ENCODE peak calls at places on chromosomes 13 and 19, in six cellular contexts. G, M, V, E, O and X are unnamed samples.

GRCh38 chr13:23705578-23705977 is 135.4 kb downstream of the TNFRSF19 start:
- DNase-seq in G (peak; percentile 68), M (no peak), V (no peak), E (no peak), O (no peak), X (no peak)

GRCh38 chr13:68190826-68191225 is 960.7 kb upstream of the PCDH9 start:
- DNase-seq in G (no peak), M (no peak), V (peak; percentile 52), E (no peak), O (no peak), X (no peak)

GRCh38 chr19:29881386-29881785 is 60.7 kb upstream of the URI1 start:
- DNase-seq in G (peak; percentile 18), M (no peak), V (no peak), E (no peak), O (no peak), X (no peak)

GRCh38 chr13:40769970-40770369 is 1.0 kb downstream of the MRPS31 start:
- DNase-seq in G (no peak), M (no peak), V (no peak), E (no peak), O (no peak), X (no peak)

GRCh38 chr13:25018729-25019115 is 77.2 kb upstream of the PABPC3 start:
- DNase-seq in G (no peak), M (no peak), V (no peak), E (no peak), O (no peak), X (peak; percentile 23)

GRCh38 chr13:100547805-100548204 is 40.8 kb downstream of the GGACT start:
- DNase-seq in G (no peak), M (no peak), V (peak; percentile 36), E (peak; percentile 51), O (no peak), X (peak; percentile 48)

GRCh38 chr19:38564981-38565685 is 52.6 kb downstream of the MAP4K1 start:
- DNase-seq in G (no peak), M (no peak), V (peak; percentile 38), E (no peak), O (no peak), X (no peak)

GRCh38 chr19:10078329-10078728 is 7.8 kb upstream of the SHFL start:
- DNase-seq in G (no peak), M (no peak), V (no peak), E (no peak), O (no peak), X (no peak)

GRCh38 chr13:44698076-44698475 is 121.9 kb upstream of the TSC22D1 start:
- DNase-seq in G (no peak), M (no peak), V (no peak), E (no peak), O (no peak), X (peak; percentile 29)

GRCh38 chr13:101916758-101917474 is 464.4 kb downstream of the ITGBL1 start:
- DNase-seq in G (no peak), M (no peak), V (no peak), E (no peak), O (no peak), X (no peak)

GRCh38 chr19:33293255-33294057 is 8.9 kb downstream of the CEBPA start:
- DNase-seq in G (peak; percentile 71), M (no peak), V (peak; percentile 80), E (no peak), O (no peak), X (no peak)

GRCh38 chr13:108963846-108964600 is 334.6 kb downstream of the MYO16 start:
- DNase-seq in G (peak; percentile 76), M (no peak), V (no peak), E (no peak), O (no peak), X (no peak)

GRCh38 chr13:101520672-101521071 is 68.2 kb downstream of the ITGBL1 start:
- DNase-seq in G (peak; percentile 86), M (no peak), V (no peak), E (no peak), O (no peak), X (no peak)

GRCh38 chr19:44748426-44749254 is at the start of gene BCL3:
- DNase-seq in G (no peak), M (peak; percentile 80), V (peak; percentile 92), E (peak; percentile 80), O (peak; percentile 82), X (peak; percentile 57)

GRCh38 chr19:52277471-52277870 is 8.1 kb downstream of the ZNF766 start:
- DNase-seq in G (no peak), M (no peak), V (no peak), E (no peak), O (no peak), X (no peak)

GRCh38 chr13:101149735-101150380 is 266.4 kb downstream of the NALCN start:
- DNase-seq in G (peak; percentile 66), M (no peak), V (peak; percentile 7), E (no peak), O (no peak), X (no peak)

GRCh38 chr13:76936736-76937135 is 11.6 kb upstream of the ACOD1 start:
- DNase-seq in G (no peak), M (no peak), V (no peak), E (no peak), O (no peak), X (no peak)

GRCh38 chr13:51331354-51331861 is 8.1 kb upstream of the SERPINE3 start:
- DNase-seq in G (no peak), M (no peak), V (no peak), E (no peak), O (no peak), X (peak; percentile 40)

GRCh38 chr13:51764184-51765141 is 39.5 kb downstream of the DHRS12 start:
- DNase-seq in G (peak; percentile 97), M (peak; percentile 56), V (peak; percentile 76), E (peak; percentile 89), O (peak; percentile 77), X (peak; percentile 87)

GRCh38 chr19:51572908-51573307 is 1.8 kb downstream of the ZNF175 start:
- DNase-seq in G (peak; percentile 90), M (no peak), V (no peak), E (no peak), O (no peak), X (no peak)

GRCh38 chr19:33273881-33274662 is 28.3 kb downstream of the CEBPA start:
- DNase-seq in G (peak; percentile 84), M (peak; percentile 73), V (peak; percentile 75), E (no peak), O (no peak), X (peak; percentile 38)

GRCh38 chr19:47613165-47614146 is 4.5 kb downstream of the BICRA start:
- DNase-seq in G (peak; percentile 70), M (no peak), V (peak; percentile 61), E (no peak), O (no peak), X (no peak)

GRCh38 chr19:3136684-3137055 is 837 bp downstream of the GNA15 start:
- DNase-seq in G (no peak), M (no peak), V (no peak), E (no peak), O (no peak), X (no peak)

GRCh38 chr19:16371540-16371986 is 46.9 kb downstream of the KLF2 start:
- DNase-seq in G (no peak), M (peak; percentile 85), V (no peak), E (no peak), O (peak; percentile 55), X (peak; percentile 56)

GRCh38 chr19:10478476-10478875 is 24.7 kb downstream of the KEAP1 start:
- DNase-seq in G (peak; percentile 36), M (no peak), V (no peak), E (no peak), O (no peak), X (no peak)

GRCh38 chr19:48455908-48456562 is 661 bp downstream of the KCNJ14 start:
- DNase-seq in G (no peak), M (no peak), V (no peak), E (no peak), O (no peak), X (no peak)

GRCh38 chr19:52880895-52881389 is 16.5 kb downstream of the ZNF320 start:
- DNase-seq in G (no peak), M (no peak), V (no peak), E (no peak), O (no peak), X (no peak)

GRCh38 chr19:9075064-9075964 is 11.5 kb upstream of the OR1M1 start:
- DNase-seq in G (peak; percentile 83), M (peak; percentile 58), V (peak; percentile 93), E (peak; percentile 76), O (peak; percentile 33), X (peak; percentile 89)

GRCh38 chr13:112063807-112064206 is 3.1 kb upstream of the SOX1 start:
- DNase-seq in G (no peak), M (no peak), V (no peak), E (no peak), O (no peak), X (no peak)

GRCh38 chr13:112061367-112062046 is 5.4 kb upstream of the SOX1 start:
- DNase-seq in G (no peak), M (no peak), V (no peak), E (no peak), O (no peak), X (no peak)

GRCh38 chr13:112063309-112063626 is 3.7 kb upstream of the SOX1 start:
- DNase-seq in G (no peak), M (no peak), V (no peak), E (no peak), O (no peak), X (no peak)

GRCh38 chr13:112062047-112062618 is 4.8 kb upstream of the SOX1 start:
- DNase-seq in G (no peak), M (no peak), V (no peak), E (no peak), O (no peak), X (no peak)

DNA sequence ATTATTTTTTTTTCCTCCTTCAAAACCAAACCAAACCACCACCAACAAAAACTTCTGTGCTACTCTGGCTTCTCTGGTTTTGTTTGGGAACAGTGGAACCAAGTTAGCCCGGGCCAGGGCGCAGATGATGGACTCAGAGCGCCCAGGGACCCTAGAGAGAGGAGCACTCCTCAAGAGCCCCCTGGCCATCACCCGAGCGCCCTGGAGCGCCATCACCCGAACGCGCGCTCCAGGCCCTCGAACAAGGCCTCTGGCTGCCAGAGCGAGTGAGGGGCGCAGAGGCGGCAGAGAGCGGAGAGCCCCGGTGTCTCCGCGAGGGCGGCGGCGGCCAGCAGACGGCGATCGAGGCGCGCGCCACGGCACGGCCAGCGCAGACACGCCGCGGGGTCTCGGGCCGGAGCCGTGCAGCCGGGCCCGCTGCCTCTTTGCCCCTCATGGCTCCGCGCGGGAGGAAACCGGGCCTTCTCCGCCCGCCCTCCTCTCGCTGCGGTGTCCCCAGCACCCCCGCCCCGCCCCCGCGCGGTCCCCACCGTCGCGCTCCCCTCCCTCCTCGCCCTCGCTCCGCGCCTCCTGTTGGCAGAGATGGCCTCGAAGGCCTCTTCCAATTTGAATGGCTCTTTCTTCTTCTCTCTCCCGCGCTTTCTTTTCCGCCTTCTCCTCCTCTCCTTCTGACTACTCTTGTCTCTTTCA is 4.2 kb upstream of the SOX1 start:
- DNase-seq in G (no peak), M (no peak), V (no peak), E (no peak), O (no peak), X (no peak)
- TF ChIP-seq CTCF in G (peak; percentile 12), M (no peak), V (peak; percentile 42), E (no peak), O (peak; percentile 42), X (no peak)

GRCh38 chr19:43648633-43649032 is 9.0 kb upstream of the CADM4 start:
- DNase-seq in G (no peak), M (no peak), V (no peak), E (no peak), O (no peak), X (no peak)
- H3K27ac ChIP-seq in G (no peak overlapping the region), M (no peak overlapping the region), V (no peak overlapping the region), E (no peak overlapping the region), O (no peak overlapping the region), X (no peak overlapping the region)

GRCh38 chr13:99361197-99361596 is 54.0 kb upstream of the GPR183 start:
- DNase-seq in G (no peak), M (no peak), V (no peak), E (no peak), O (no peak), X (no peak)
- H3K4me1 ChIP-seq in G (peaks cover 14% of the 10 kb centered on the region), M (peaks cover 7% of the 10 kb centered on the region), V (no peaks in the 10 kb centered on the region), E (no peaks in the 10 kb centered on the region), O (peaks cover 24% of the 10 kb centered on the region), X (peaks cover 16% of the 10 kb centered on the region)

GRCh38 chr13:78604782-78605611 is 1.6 kb upstream of the POU4F1 start:
- DNase-seq in G (peak; percentile 8), M (no peak), V (no peak), E (no peak), O (no peak), X (no peak)
- TF ChIP-seq CTCF in G (no peak), M (no peak), V (no peak), E (no peak), O (no peak), X (no peak)